ENCODE peak calls at places on chromosome 4, in eight cellular contexts. B, S, Z, E, O, K, A and W are unnamed samples.

GRCh38 chr4:61308033-61308432 is 107.9 kb downstream of the ADGRL3 start:
- DNase-seq in B (no peak), S (no peak), Z (no peak), E (no peak), O (no peak), K (no peak), A (no peak), W (no peak)

GRCh38 chr4:650951-651883 is 22.9 kb downstream of the ATP5ME start:
- DNase-seq in B (no peak), S (no peak), Z (no peak), E (no peak), O (no peak), K (peak), A (peak), W (no peak)

GRCh38 chr4:136784326-136784725 is 748.0 kb downstream of the PCDH18 start:
- DNase-seq in B (peak), S (no peak), Z (no peak), E (no peak), O (no peak), K (no peak), A (no peak), W (no peak)

GRCh38 chr4:38601244-38601915 is 62.6 kb upstream of the KLF3 start:
- DNase-seq in B (peak), S (no peak), Z (no peak), E (no peak), O (no peak), K (no peak), A (peak), W (no peak)

GRCh38 chr4:76679691-76680090 is 218.3 kb downstream of the SOWAHB start:
- DNase-seq in B (no peak), S (no peak), Z (no peak), E (no peak), O (no peak), K (no peak), A (no peak), W (no peak)

GRCh38 chr4:2721586-2721985 is 34.5 kb downstream of the TNIP2 start:
- DNase-seq in B (no peak), S (no peak), Z (no peak), E (no peak), O (no peak), K (no peak), A (no peak), W (no peak)

GRCh38 chr4:76212851-76213414 is 691 bp downstream of the SCARB2 start:
- DNase-seq in B (peak), S (peak), Z (no peak), E (peak), O (no peak), K (peak), A (peak), W (peak)

GRCh38 chr4:111174331-111174730 is 551.5 kb upstream of the PITX2 start:
- DNase-seq in B (peak), S (no peak), Z (no peak), E (no peak), O (no peak), K (no peak), A (no peak), W (no peak)

GRCh38 chr4:65791111-65791806 is 121.0 kb upstream of the EPHA5 start:
- DNase-seq in B (peak), S (no peak), Z (no peak), E (no peak), O (no peak), K (no peak), A (no peak), W (no peak)

GRCh38 chr4:156021298-156021697 is 67.6 kb upstream of the CTSO start:
- DNase-seq in B (no peak), S (peak), Z (no peak), E (no peak), O (no peak), K (no peak), A (no peak), W (no peak)

GRCh38 chr4:156019238-156019637 is 65.6 kb upstream of the CTSO start:
- DNase-seq in B (no peak), S (no peak), Z (no peak), E (no peak), O (no peak), K (no peak), A (no peak), W (no peak)
- H3K4me3 ChIP-seq in B (no peak), S (no peak), Z (no peak), E (no peak), O (no peak), K (no peak), A (no peak), W (no peak)

DNA sequence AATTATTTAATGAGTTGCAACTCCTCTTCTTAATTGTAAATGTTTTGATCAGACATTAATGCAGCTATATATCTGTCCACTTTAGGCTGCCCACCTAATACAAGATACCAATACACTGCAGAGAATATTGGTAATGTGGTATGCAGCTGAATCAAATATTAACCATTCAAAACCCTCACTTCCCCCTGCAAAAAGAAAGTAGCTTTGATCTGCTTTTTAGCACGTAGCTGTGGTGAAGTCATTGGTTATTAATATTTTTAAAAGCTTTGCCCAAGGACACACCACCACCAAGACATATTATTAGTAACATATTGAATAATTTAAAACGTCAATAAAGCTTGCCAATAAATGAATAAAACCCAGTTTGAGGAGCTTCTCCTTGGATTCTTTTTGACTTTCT is 28.6 kb upstream of the CYP2U1 start:
- DNase-seq in B (no peak), S (no peak), Z (no peak), E (no peak), O (no peak), K (no peak), A (no peak), W (no peak)
- H2AFZ ChIP-seq in B (no peak), S (no peak), Z (no peak), E (no peak), O (no peak), K (no peak), A (no peak), W (no peak)

GRCh38 chr4:77826280-77826679 is 7.1 kb upstream of the CNOT6L start:
- DNase-seq in B (no peak), S (no peak), Z (no peak), E (no peak), O (no peak), K (no peak), A (no peak), W (no peak)

GRCh38 chr4:77833158-77833724 is 14.1 kb upstream of the CNOT6L start:
- DNase-seq in B (no peak), S (no peak), Z (no peak), E (peak), O (no peak), K (no peak), A (peak), W (no peak)

GRCh38 chr4:77821775-77822174 is 2.6 kb upstream of the CNOT6L start:
- DNase-seq in B (no peak), S (peak), Z (no peak), E (no peak), O (no peak), K (no peak), A (no peak), W (peak)

DNA sequence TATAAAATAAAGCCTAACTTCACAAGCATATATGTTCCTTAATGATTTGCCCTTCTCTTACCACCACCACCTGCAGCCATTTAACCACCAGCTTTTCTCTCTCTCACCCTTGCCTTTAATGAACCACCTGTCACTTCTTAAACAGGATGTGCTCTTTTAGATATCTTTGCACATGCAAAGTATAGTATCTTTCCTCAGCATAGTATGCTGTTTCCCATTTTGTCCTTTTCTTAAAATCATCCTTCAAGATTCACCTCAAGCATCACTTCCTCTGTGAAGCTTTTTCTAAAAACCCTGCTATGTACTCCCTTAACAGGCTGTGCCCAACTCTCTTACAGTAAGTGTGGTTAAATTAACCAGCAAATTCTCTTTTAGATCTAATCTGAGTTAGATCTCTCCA is 8.2 kb upstream of the CNOT6L start:
- DNase-seq in B (no peak), S (peak), Z (no peak), E (no peak), O (no peak), K (no peak), A (no peak), W (peak)
- H3K4me3 ChIP-seq in B (no peak), S (peak), Z (no peak), E (no peak), O (no peak), K (no peak), A (no peak), W (no peak)

DNA sequence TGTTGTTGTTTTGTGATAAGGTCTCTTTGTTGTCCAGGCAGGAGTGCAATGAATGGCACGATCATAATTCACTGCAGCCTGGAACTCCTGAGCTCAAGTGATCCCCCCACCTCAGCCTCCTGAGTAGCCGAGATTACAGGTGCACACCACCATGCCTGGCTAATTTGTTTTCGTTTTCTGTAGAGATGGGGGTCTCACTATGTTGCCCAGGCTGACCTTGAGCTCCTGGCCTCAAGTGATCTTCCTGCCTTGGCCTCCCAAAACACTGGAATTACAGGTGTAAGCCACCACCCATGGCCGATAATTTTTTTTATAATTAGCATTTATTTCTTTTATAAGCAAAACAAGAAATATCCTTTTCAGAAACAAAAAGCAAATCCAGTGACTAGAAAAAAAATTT is 3.6 kb downstream of the PLAC8 start:
- DNase-seq in B (no peak), S (no peak), Z (no peak), E (no peak), O (no peak), K (no peak), A (no peak), W (no peak)
- H2AFZ ChIP-seq in B (no peak), S (peak), Z (peak), E (peak), O (peak), K (peak), A (peak), W (peak)

DNA sequence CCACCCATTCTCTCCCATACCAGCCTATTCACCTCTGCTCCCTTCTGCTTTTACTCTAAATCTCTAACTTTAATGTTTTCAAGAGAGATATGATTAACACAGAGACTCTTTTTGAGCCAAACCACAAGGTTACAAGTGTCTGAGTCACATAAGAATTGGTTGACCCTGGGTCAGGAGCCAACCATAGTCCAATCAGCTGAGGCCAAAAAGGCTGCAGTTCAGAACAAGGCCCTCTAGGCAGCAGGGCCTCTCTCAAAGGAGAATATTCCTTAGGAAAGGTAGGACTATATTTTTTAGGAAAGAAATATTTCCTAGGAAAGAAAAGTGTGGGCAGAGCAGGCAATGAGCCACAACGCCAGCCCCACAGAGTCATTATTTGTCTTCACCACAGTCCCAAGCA is 2.3 kb downstream of the ATP8A1 start:
- DNase-seq in B (peak), S (no peak), Z (no peak), E (no peak), O (peak), K (no peak), A (peak), W (no peak)
- H3K4me3 ChIP-seq in B (no peak), S (peak), Z (no peak), E (peak), O (no peak), K (no peak), A (no peak), W (no peak)

GRCh38 chr4:89506866-89507494 is 199.4 kb upstream of the GPRIN3 start:
- DNase-seq in B (peak), S (no peak), Z (no peak), E (no peak), O (no peak), K (no peak), A (no peak), W (no peak)
- H2AFZ ChIP-seq in B (no peak), S (no peak), Z (no peak), E (no peak), O (no peak), K (no peak), A (peak), W (no peak)

GRCh38 chr4:79211490-79211889 is 114.4 kb downstream of the NAA11 start:
- DNase-seq in B (no peak), S (no peak), Z (no peak), E (no peak), O (no peak), K (no peak), A (no peak), W (no peak)

GRCh38 chr4:79212311-79212710 is 113.5 kb downstream of the NAA11 start:
- DNase-seq in B (no peak), S (peak), Z (no peak), E (no peak), O (no peak), K (no peak), A (no peak), W (no peak)

GRCh38 chr4:79209822-79210635 is 115.8 kb downstream of the NAA11 start:
- DNase-seq in B (no peak), S (no peak), Z (no peak), E (no peak), O (no peak), K (no peak), A (no peak), W (no peak)

GRCh38 chr4:79213040-79213439 is 112.8 kb downstream of the NAA11 start:
- DNase-seq in B (no peak), S (no peak), Z (no peak), E (no peak), O (no peak), K (no peak), A (no peak), W (no peak)

DNA sequence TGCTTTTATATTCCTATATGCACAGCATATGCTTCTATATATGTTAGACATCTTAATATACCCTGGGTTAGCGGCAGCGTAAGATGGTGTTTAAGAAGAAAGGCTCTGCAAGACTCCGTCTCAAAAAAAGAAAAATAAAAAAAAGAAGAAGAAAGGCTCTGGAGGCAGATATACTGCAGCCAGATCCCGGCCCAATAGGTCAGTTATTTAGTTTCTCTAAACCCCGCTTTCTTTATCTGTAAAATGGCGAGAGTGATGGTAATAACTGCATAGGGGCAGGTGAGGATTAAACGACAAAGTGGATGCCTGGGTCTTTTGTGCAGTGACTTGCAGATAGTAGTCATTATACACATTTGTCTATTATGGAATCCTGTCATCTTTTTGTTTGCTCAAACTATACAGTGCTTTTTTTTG is 115.2 kb downstream of the NAA11 start:
- DNase-seq in B (no peak), S (no peak), Z (no peak), E (no peak), O (no peak), K (no peak), A (no peak), W (no peak)
- H3K4me3 ChIP-seq in B (no peak), S (no peak), Z (no peak), E (no peak), O (no peak), K (no peak), A (no peak), W (no peak)

DNA sequence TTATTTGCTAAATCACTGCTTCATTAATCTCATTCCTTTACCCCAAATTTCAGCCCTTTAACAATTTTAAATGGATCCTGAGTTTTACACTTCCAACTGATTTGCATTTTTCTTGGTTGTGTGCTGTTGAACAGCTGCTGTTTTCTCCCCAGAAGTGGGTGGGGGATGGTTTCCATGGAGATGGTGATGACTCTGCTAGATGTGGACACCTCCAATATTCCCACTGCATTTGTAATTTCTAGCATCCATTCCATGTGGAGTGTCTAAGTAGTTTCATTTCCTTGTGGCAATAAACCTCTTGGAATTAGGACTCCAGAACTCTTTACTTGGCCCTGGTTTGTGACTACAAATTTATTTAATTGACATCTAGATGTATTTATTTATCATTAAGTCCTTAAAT is 330.4 kb downstream of the GBA3 start:
- DNase-seq in B (peak), S (no peak), Z (no peak), E (no peak), O (no peak), K (no peak), A (no peak), W (no peak)
- H2AFZ ChIP-seq in B (no peak), S (no peak), Z (no peak), E (no peak), O (no peak), K (no peak), A (no peak), W (no peak)

GRCh38 chr4:36388710-36389109 is 107.3 kb downstream of the DTHD1 start:
- DNase-seq in B (no peak), S (no peak), Z (no peak), E (no peak), O (no peak), K (peak), A (no peak), W (no peak)

GRCh38 chr4:36392049-36392448 is 110.6 kb downstream of the DTHD1 start:
- DNase-seq in B (peak), S (no peak), Z (no peak), E (no peak), O (no peak), K (no peak), A (peak), W (no peak)

GRCh38 chr4:36386691-36387090 is 105.3 kb downstream of the DTHD1 start:
- DNase-seq in B (no peak), S (no peak), Z (no peak), E (no peak), O (no peak), K (no peak), A (no peak), W (no peak)

DNA sequence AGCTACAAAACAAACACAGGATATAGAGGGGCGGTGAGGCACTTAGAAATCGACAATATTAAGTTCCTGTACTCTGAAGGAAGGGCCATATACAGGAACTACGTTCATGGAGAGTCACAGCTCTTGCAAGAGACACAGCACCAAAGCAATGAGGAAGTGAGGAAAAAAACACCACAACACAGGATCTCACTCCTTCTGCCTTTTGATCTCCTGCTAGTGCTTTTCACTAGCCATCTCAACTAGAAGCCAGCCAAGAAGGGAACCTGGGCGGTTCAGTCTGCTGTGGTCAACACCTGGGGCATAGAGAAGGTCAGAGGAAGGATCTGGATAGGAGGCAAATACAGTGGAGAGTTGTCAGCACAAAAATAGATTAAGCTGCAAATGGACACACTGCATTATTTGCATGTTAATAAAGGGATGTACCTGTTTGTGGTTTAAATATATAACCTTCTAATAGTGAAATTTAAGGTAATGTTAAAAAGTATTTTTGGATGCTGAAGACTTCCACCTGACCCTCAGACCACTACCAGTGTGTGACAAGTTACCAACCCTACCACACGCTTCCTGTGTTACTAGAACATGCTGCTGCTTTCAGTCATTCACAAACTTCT is 104.6 kb downstream of the DTHD1 start:
- DNase-seq in B (no peak), S (peak), Z (no peak), E (no peak), O (no peak), K (no peak), A (no peak), W (peak)
- H3K4me3 ChIP-seq in B (no peak), S (no peak), Z (no peak), E (no peak), O (no peak), K (no peak), A (no peak), W (no peak)

DNA sequence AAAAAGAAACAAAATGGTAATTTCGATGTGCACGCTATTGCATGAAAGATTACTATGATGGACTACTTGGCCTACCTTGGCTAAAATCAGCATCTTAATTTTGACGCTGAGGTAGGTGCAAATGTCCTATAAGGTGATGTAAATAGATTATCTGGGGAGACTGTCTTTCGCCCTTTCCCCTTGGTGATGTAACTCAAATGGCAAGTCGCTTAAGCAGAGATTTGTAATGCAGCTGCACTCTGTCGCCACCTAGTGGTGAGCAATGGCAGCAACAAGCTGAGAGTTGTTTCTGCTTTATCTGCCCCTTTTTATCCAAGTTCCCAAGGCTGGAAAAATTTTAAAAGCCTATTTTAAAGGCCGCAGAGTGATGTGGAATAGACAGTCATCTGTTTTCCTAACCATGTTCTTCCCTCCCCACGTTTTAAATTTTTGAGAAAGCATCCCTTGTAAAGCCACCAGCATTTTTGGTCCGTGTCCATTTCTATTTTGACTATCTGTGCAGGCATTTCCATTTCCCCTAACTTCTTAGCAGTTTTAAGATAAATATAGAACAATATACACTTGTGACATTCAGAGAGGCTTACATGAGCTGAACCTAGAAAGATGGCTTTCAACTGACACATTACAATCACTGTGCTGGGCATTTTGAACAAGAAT is 62.4 kb upstream of the PDLIM3 start:
- DNase-seq in B (peak), S (peak), Z (peak), E (peak), O (peak), K (peak), A (peak), W (peak)
- H2AFZ ChIP-seq in B (no peak), S (no peak), Z (no peak), E (peak), O (peak), K (no peak), A (no peak), W (no peak)